ENCODE peak calls at places on chromosomes 3 and 15, in five cellular contexts. S is ovary, W is NT2/D1, J is Caco-2, X is mesendoderm. C is an unnamed sample.

GRCh38 chr3:122661633-122662032 is 19.0 kb upstream of the PARP14 start:
- DNase-seq in S (no peak), W (no peak), J (no peak), X (no peak), C (no peak)

GRCh38 chr3:176734146-176734545 is 463.1 kb downstream of the TBL1XR1 start:
- DNase-seq in S (no peak), W (peak; percentile 55), J (no peak), X (peak; percentile 94), C (no peak)

GRCh38 chr3:32340039-32340438 is 51.6 kb upstream of the CMTM7 start:
- DNase-seq in S (no peak), W (peak; percentile 43), J (peak; percentile 68), X (peak; percentile 80), C (peak; percentile 63)

GRCh38 chr15:88790486-88790885 is 12.8 kb upstream of the ACAN start:
- DNase-seq in S (no peak), W (no peak), J (no peak), X (no peak), C (no peak)

GRCh38 chr15:101167791-101168462 is 83.9 kb downstream of the CHSY1 start:
- DNase-seq in S (no peak), W (no peak), J (no peak), X (peak; percentile 87), C (peak; percentile 88)

GRCh38 chr15:65916664-65917406 is 47.5 kb downstream of the RAB11A start:
- DNase-seq in S (peak; percentile 48), W (peak; percentile 69), J (peak; percentile 73), X (peak; percentile 82), C (peak; percentile 28)

GRCh38 chr15:49190586-49190985 is 20.5 kb downstream of the GALK2 start:
- DNase-seq in S (no peak), W (no peak), J (no peak), X (no peak), C (no peak)

GRCh38 chr15:100340721-100341661 is 784 bp downstream of the ADAMTS17 start:
- DNase-seq in S (no peak), W (no peak), J (no peak), X (peak; percentile 28), C (no peak)

GRCh38 chr3:138877246-138877645 is 42.5 kb upstream of the PIK3CB start:
- DNase-seq in S (no peak), W (no peak), J (no peak), X (no peak), C (peak; percentile 86)

GRCh38 chr3:17730318-17730967 is 12.0 kb downstream of the TBC1D5 start:
- DNase-seq in S (no peak), W (no peak), J (no peak), X (peak; percentile 61), C (no peak)

GRCh38 chr3:77320514-77320913 is 280.6 kb downstream of the ROBO2 start:
- DNase-seq in S (no peak), W (peak; percentile 58), J (peak; percentile 9), X (peak; percentile 56), C (peak; percentile 51)

GRCh38 chr15:74982183-74982582 is 13.2 kb upstream of the SCAMP5 start:
- DNase-seq in S (no peak), W (no peak), J (no peak), X (no peak), C (no peak)

GRCh38 chr3:115518100-115518852 is 105.0 kb upstream of the GAP43 start:
- DNase-seq in S (no peak), W (peak; percentile 40), J (no peak), X (peak; percentile 86), C (peak; percentile 87)

GRCh38 chr3:152669560-152669959 is 165.4 kb upstream of the P2RY1 start:
- DNase-seq in S (no peak), W (no peak), J (no peak), X (no peak), C (no peak)

GRCh38 chr3:126540342-126540849 is 16.4 kb downstream of the CHST13 start:
- DNase-seq in S (no peak), W (no peak), J (no peak), X (no peak), C (peak; percentile 89)

GRCh38 chr3:27454914-27455313 is 29.3 kb downstream of the SLC4A7 start:
- DNase-seq in S (no peak), W (no peak), J (no peak), X (no peak), C (no peak)

GRCh38 chr3:43418601-43419272 is 132.4 kb downstream of the SNRK start:
- DNase-seq in S (no peak), W (no peak), J (no peak), X (no peak), C (no peak)

GRCh38 chr3:45957606-45958005 is 14.3 kb downstream of the CXCR6 start:
- DNase-seq in S (no peak), W (no peak), J (no peak), X (no peak), C (no peak)
- H3K36me3 ChIP-seq in S (no peaks in the 10 kb centered on the region), W (peaks cover 78% of the 10 kb centered on the region), J (peaks cover 5% of the 10 kb centered on the region), X (peaks cover 5% of the 10 kb centered on the region), C (peaks cover 26% of the 10 kb centered on the region)

GRCh38 chr15:39593071-39594055 is 12.5 kb downstream of the THBS1 start:
- DNase-seq in S (no peak), W (no peak), J (no peak), X (no peak), C (peak; percentile 12)
- H3K36me3 ChIP-seq in S (no peaks in the 10 kb centered on the region), W (peaks cover 88% of the 10 kb centered on the region), J (peaks cover 4% of the 10 kb centered on the region), X (peaks cover 13% of the 10 kb centered on the region), C (peaks cover 37% of the 10 kb centered on the region)

GRCh38 chr3:45716790-45717336 is 27.7 kb downstream of the SACM1L start:
- DNase-seq in S (no peak), W (no peak), J (no peak), X (peak; percentile 30), C (peak; percentile 14)

GRCh38 chr3:45712434-45713110 is 23.4 kb downstream of the SACM1L start:
- DNase-seq in S (no peak), W (no peak), J (no peak), X (peak; percentile 96), C (no peak)

GRCh38 chr3:45706133-45706808 is 17.1 kb downstream of the SACM1L start:
- DNase-seq in S (no peak), W (no peak), J (no peak), X (peak; percentile 22), C (no peak)

GRCh38 chr3:45715945-45716344 is 26.7 kb downstream of the SACM1L start:
- DNase-seq in S (no peak), W (no peak), J (no peak), X (no peak), C (no peak)

DNA sequence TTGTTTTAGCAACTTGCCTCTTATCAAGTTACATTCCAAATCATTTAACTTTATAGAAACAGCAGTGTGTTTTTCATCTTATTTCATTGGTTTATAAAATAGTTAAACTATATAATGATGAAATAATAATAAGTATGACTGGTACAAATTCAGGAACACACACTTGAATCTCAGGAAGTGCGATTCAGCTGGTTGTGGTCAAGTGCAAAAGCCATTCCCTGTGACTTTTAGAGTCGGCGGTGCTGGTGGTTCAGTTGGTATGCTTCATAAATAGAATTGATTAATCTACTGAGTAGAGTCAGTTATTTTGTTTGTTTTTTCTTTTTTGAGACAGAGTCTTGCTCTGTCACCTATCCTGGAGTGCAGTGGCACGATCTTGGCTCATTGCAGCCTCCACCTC is 22.7 kb downstream of the SACM1L start:
- DNase-seq in S (no peak), W (no peak), J (no peak), X (no peak), C (no peak)
- H3K36me3 ChIP-seq in S (no peaks in the 10 kb centered on the region), W (peaks cover 80% of the 10 kb centered on the region), J (no peaks in the 10 kb centered on the region), X (peaks cover 1% of the 10 kb centered on the region), C (peaks cover 12% of the 10 kb centered on the region)

GRCh38 chr3:184576457-184577240 is 15.1 kb downstream of the EPHB3 start:
- DNase-seq in S (no peak), W (no peak), J (no peak), X (no peak), C (no peak)
- H3K36me3 ChIP-seq in S (no peaks in the 10 kb centered on the region), W (peaks cover 70% of the 10 kb centered on the region), J (no peaks in the 10 kb centered on the region), X (peaks cover 20% of the 10 kb centered on the region), C (peaks cover 34% of the 10 kb centered on the region)

DNA sequence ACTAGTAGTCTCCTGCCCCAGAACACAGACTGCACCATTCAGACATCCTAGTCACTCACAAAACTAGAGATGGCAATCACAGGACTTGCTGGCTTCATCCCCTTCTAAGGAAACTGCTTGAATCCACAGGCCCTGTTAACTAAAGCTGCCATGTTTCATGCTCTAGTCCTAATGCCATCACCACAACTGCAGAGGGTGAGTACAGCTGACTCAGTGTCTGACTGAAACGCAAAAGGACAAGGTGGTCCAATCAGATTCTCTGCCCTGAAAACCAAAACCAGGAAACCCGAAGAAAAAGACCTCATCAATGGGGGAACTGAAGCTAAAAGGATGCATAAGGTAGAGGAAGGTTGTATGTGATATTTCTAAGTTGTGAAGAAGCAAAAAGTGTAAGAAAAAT is 25.2 kb upstream of the TFDP2 start:
- DNase-seq in S (no peak), W (no peak), J (no peak), X (no peak), C (no peak)
- H3K36me3 ChIP-seq in S (no peaks in the 10 kb centered on the region), W (peaks cover 40% of the 10 kb centered on the region), J (no peaks in the 10 kb centered on the region), X (peaks cover 1% of the 10 kb centered on the region), C (peaks cover 1% of the 10 kb centered on the region)

GRCh38 chr3:14473411-14473891 is 66.7 kb downstream of the GRIP2 start:
- DNase-seq in S (peak; percentile 71), W (no peak), J (no peak), X (no peak), C (no peak)
- H3K36me3 ChIP-seq in S (no peaks in the 10 kb centered on the region), W (peaks cover 92% of the 10 kb centered on the region), J (peaks cover 3% of the 10 kb centered on the region), X (peaks cover 20% of the 10 kb centered on the region), C (no peaks in the 10 kb centered on the region)

GRCh38 chr3:172359231-172359630 is 89.0 kb downstream of the GHSR start:
- DNase-seq in S (no peak), W (no peak), J (no peak), X (no peak), C (no peak)

GRCh38 chr3:172365028-172365567 is 83.2 kb downstream of the GHSR start:
- DNase-seq in S (no peak), W (peak; percentile 5), J (no peak), X (no peak), C (no peak)

GRCh38 chr3:172364374-172365027 is 83.8 kb downstream of the GHSR start:
- DNase-seq in S (no peak), W (no peak), J (no peak), X (no peak), C (no peak)

GRCh38 chr3:172357850-172358754 is 90.2 kb downstream of the GHSR start:
- DNase-seq in S (no peak), W (no peak), J (no peak), X (no peak), C (no peak)

GRCh38 chr3:172362583-172362982 is 85.7 kb downstream of the GHSR start:
- DNase-seq in S (no peak), W (no peak), J (no peak), X (no peak), C (no peak)
- H3K36me3 ChIP-seq in S (no peaks in the 10 kb centered on the region), W (peaks cover 40% of the 10 kb centered on the region), J (no peaks in the 10 kb centered on the region), X (peaks cover 2% of the 10 kb centered on the region), C (peaks cover 12% of the 10 kb centered on the region)

GRCh38 chr15:40459391-40460015 is 11.3 kb upstream of the CHST14 start:
- DNase-seq in S (no peak), W (no peak), J (no peak), X (no peak), C (no peak)
- H3K36me3 ChIP-seq in S (no peaks in the 10 kb centered on the region), W (peaks cover 60% of the 10 kb centered on the region), J (peaks cover 4% of the 10 kb centered on the region), X (peaks cover 12% of the 10 kb centered on the region), C (peaks cover 19% of the 10 kb centered on the region)

C was measured in bronchial epithelial cell.